ENCODE peak calls at places on chromosomes 5 and 9, in six cellular contexts. I is brain microvascular endothelial cell; A is CD8-positive, alpha-beta T cell; M is mammary epithelial cell; D is Peyer's patch; S is tibial nerve. O is an unnamed sample. For H3K27me3, the result is how much of the 10 kb centered on the place peaks cover.

GRCh38 chr5:61409568-61409967 is 77.5 kb downstream of the ZSWIM6 start:
- DNase-seq in I (peak), A (no peak), M (peak), D (no peak), S (no peak), O (no peak)

GRCh38 chr9:137666950-137667670 is 48.3 kb downstream of the EHMT1 start:
- DNase-seq in I (no peak), A (no peak), M (no peak), D (peak), S (no peak), O (no peak)

GRCh38 chr9:90449213-90449925 is 193.3 kb downstream of the DIRAS2 start:
- DNase-seq in I (no peak), A (no peak), M (no peak), D (no peak), S (no peak), O (no peak)

GRCh38 chr5:11251242-11251641 is 490.2 kb upstream of the DAP start:
- DNase-seq in I (no peak), A (no peak), M (peak), D (no peak), S (no peak), O (no peak)

GRCh38 chr9:83441390-83441789 is 96.8 kb downstream of the FRMD3 start:
- DNase-seq in I (no peak), A (no peak), M (no peak), D (no peak), S (peak), O (no peak)

GRCh38 chr5:129460951-129461815 is 1.1 kb downstream of the ADAMTS19 start:
- DNase-seq in I (no peak), A (no peak), M (peak), D (peak), S (no peak), O (no peak)

GRCh38 chr9:111186021-111186420 is 144.0 kb downstream of the OR2K2 start:
- DNase-seq in I (no peak), A (no peak), M (no peak), D (no peak), S (no peak), O (no peak)

GRCh38 chr9:133771486-133772482 is 33.6 kb upstream of the SARDH start:
- DNase-seq in I (no peak), A (no peak), M (no peak), D (peak), S (no peak), O (no peak)

GRCh38 chr5:179699640-179700298 is 1.0 kb downstream of the CANX start:
- DNase-seq in I (peak), A (no peak), M (peak), D (peak), S (peak), O (peak)

GRCh38 chr5:80781356-80781755 is 126.6 kb upstream of the DHFR start:
- DNase-seq in I (peak), A (no peak), M (peak), D (no peak), S (no peak), O (no peak)

GRCh38 chr5:146967646-146968045 is 89.1 kb upstream of the PPP2R2B start:
- DNase-seq in I (no peak), A (no peak), M (no peak), D (no peak), S (no peak), O (no peak)

GRCh38 chr5:178273041-178273440 is 40.4 kb upstream of the PHYKPL start:
- DNase-seq in I (no peak), A (no peak), M (no peak), D (no peak), S (no peak), O (no peak)

GRCh38 chr5:206406-206805 is 11.5 kb downstream of the CCDC127 start:
- DNase-seq in I (no peak), A (no peak), M (no peak), D (no peak), S (no peak), O (no peak)

GRCh38 chr9:135563039-135563476 is 1.5 kb downstream of the PAEP start:
- DNase-seq in I (no peak), A (no peak), M (no peak), D (peak), S (no peak), O (no peak)

GRCh38 chr5:103894882-103895281 is 332.3 kb upstream of the NUDT12 start:
- DNase-seq in I (peak), A (no peak), M (no peak), D (no peak), S (no peak), O (no peak)

GRCh38 chr5:84403773-84404172 is 19.1 kb upstream of the EDIL3 start:
- DNase-seq in I (peak), A (no peak), M (peak), D (no peak), S (no peak), O (no peak)

GRCh38 chr9:136531904-136532798 is 13.7 kb downstream of the NOTCH1 start:
- DNase-seq in I (no peak), A (no peak), M (no peak), D (no peak), S (no peak), O (no peak)

GRCh38 chr5:181163487-181164075 is 16.2 kb downstream of the OR2V2 start:
- DNase-seq in I (no peak), A (no peak), M (no peak), D (no peak), S (no peak), O (no peak)

GRCh38 chr5:88653471-88653870 is 229.5 kb downstream of the MEF2C start:
- DNase-seq in I (no peak), A (no peak), M (no peak), D (no peak), S (no peak), O (no peak)

GRCh38 chr5:139379626-139380449 is 3.3 kb downstream of the SLC23A1 start:
- DNase-seq in I (no peak), A (no peak), M (no peak), D (no peak), S (no peak), O (no peak)

GRCh38 chr9:135204177-135204576 is 116.7 kb downstream of the OLFM1 start:
- DNase-seq in I (no peak), A (no peak), M (no peak), D (no peak), S (no peak), O (no peak)

GRCh38 chr9:12698293-12698692 is 5.1 kb downstream of the TYRP1 start:
- DNase-seq in I (no peak), A (no peak), M (no peak), D (no peak), S (no peak), O (no peak)

GRCh38 chr5:132134384-132134783 is 60.8 kb downstream of the CSF2 start:
- DNase-seq in I (peak), A (no peak), M (peak), D (no peak), S (no peak), O (no peak)

GRCh38 chr5:56037531-56038010 is 42.8 kb upstream of the IL6ST start:
- DNase-seq in I (no peak), A (no peak), M (no peak), D (no peak), S (no peak), O (no peak)

GRCh38 chr5:58334035-58334434 is 125.9 kb downstream of the PLK2 start:
- DNase-seq in I (no peak), A (no peak), M (no peak), D (no peak), S (no peak), O (no peak)

GRCh38 chr5:127206320-127207113 is 84.1 kb upstream of the MEGF10 start:
- DNase-seq in I (peak), A (no peak), M (peak), D (no peak), S (no peak), O (no peak)

GRCh38 chr5:77776606-77777206 is 567 bp upstream of the TBCA start:
- DNase-seq in I (no peak), A (no peak), M (no peak), D (no peak), S (no peak), O (no peak)

DNA sequence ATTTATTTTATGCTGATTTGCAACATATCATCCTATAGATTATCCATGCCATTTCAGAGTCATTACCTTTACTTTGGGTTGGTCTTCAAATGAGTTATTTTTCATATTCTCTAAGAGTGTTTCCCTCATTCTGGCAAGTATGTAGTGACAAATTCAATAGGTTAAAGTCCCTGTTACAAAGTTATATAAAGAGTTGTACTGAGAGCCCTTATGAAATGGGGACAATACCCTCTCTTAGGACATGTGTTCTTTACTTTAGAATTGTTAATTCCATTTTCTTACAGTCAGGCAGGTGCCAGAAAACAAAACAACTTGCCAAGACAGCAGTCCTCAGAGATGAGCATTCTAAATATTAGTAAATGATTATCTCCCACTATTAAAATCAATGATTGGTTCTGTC is 6.0 kb downstream of the ALDH1A1 start:
- DNase-seq in I (no peak), A (no peak), M (no peak), D (no peak), S (no peak), O (no peak)
- H3K4me3 ChIP-seq in I (no peak), A (no peak), M (no peak), D (no peak), S (no peak), O (no peak)

GRCh38 chr9:34665109-34665380 is 2.6 kb upstream of the CCL27 start:
- DNase-seq in I (no peak), A (no peak), M (no peak), D (no peak), S (no peak), O (no peak)
- H3K27ac ChIP-seq in I (no peak), A (peak), M (peak), D (peak), S (peak), O (peak)

GRCh38 chr5:137938358-137939138 is 49.3 kb downstream of the PKD2L2 start:
- DNase-seq in I (no peak), A (no peak), M (no peak), D (no peak), S (no peak), O (no peak)

GRCh38 chr5:137932800-137933199 is 43.5 kb downstream of the PKD2L2 start:
- DNase-seq in I (no peak), A (no peak), M (no peak), D (no peak), S (no peak), O (no peak)

GRCh38 chr5:137935190-137935589 is 45.9 kb downstream of the PKD2L2 start:
- DNase-seq in I (no peak), A (no peak), M (no peak), D (no peak), S (no peak), O (no peak)

GRCh38 chr5:137935694-137936093 is 46.4 kb downstream of the PKD2L2 start:
- DNase-seq in I (no peak), A (no peak), M (no peak), D (no peak), S (no peak), O (no peak)

DNA sequence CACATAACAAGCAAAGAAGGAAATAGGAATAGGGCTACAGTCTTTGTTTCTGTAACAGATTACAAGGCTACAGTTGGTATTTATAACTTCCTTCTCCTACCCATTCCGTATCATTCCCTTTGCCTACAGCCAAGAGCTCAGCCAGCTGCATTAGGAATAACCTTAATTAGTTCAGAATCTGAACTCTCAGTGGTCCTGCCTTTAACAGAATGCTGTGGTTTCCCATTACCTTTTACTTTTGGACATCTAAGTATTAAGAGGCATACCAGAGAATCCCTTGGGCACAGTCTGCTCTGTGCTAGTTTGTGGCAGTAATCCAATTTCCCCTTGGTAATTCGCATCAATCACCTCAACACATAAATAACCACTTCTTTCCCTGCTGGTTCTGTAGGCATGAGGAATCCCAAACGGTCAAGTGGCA is 44.2 kb downstream of the PKD2L2 start:
- DNase-seq in I (no peak), A (no peak), M (no peak), D (no peak), S (no peak), O (no peak)
- H3K27me3 ChIP-seq in I (under half), A (under half), M (under half), D (under half), S (under half), O (under half)

GRCh38 chr9:128409450-128409849 is 11.2 kb upstream of the CERCAM start:
- DNase-seq in I (no peak), A (no peak), M (no peak), D (no peak), S (no peak), O (no peak)

GRCh38 chr9:128409998-128410397 is 10.7 kb upstream of the CERCAM start:
- DNase-seq in I (peak), A (no peak), M (peak), D (no peak), S (no peak), O (no peak)

GRCh38 chr9:128411373-128412119 is 9.1 kb upstream of the CERCAM start:
- DNase-seq in I (no peak), A (no peak), M (no peak), D (no peak), S (no peak), O (no peak)

GRCh38 chr9:128406848-128407391 is 13.7 kb upstream of the CERCAM start:
- DNase-seq in I (peak), A (no peak), M (no peak), D (no peak), S (no peak), O (no peak)

DNA sequence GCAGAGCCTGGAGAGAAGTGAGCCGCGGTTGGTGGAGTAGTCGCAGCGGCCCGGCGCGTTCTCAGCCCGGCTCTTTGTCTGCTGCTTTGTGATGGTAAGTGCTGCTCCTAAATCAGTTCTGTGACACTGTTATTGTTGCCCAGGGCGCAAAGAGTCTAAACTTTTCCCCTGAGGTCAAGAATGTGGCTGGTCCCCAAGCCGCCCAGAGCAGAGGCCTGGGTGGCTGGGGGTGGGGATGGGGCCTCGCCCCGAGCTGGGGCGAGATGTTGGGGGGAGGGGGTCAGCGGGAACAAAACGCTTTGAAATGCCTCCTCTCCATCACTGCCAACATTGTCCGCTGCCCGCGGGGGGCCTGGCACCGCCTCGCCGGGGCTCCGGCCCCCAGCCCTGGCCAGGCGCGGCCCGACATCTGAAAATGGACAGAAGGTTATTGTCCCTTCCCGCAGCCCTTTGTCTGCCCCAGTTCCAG is 11.7 kb upstream of the CERCAM start:
- DNase-seq in I (no peak), A (no peak), M (no peak), D (no peak), S (no peak), O (no peak)
- H3K4me3 ChIP-seq in I (no peak), A (no peak), M (no peak), D (no peak), S (no peak), O (no peak)

GRCh38 chr9:125644819-125645507 is 62.0 kb downstream of the MAPKAP1 start:
- DNase-seq in I (no peak), A (no peak), M (no peak), D (no peak), S (no peak), O (no peak)
- H3K27ac ChIP-seq in I (no peak), A (no peak), M (no peak), D (peak), S (no peak), O (no peak)

O was measured in naive thymus-derived CD4-positive, alpha-beta T cell.